ENCODE peak calls at places on chromosomes 4 and X, in four cellular contexts. One of them, this sample, is unnamed.

GRCh38 chrX:103584606-103585005 is 709 bp upstream of the TCEAL4 start:
- DNase-seq in lung: no peak
- DNase-seq in mucosa of descending colon: no peak
- DNase-seq in natural killer cell: no peak
- DNase-seq in this sample: no peak

GRCh38 chr4:13470379-13470778 is 13.8 kb downstream of the RAB28 start:
- DNase-seq in lung: no peak
- DNase-seq in mucosa of descending colon: no peak
- DNase-seq in natural killer cell: no peak
- DNase-seq in this sample: no peak

GRCh38 chr4:74624351-74625151 is 169.8 kb downstream of the BTC start:
- DNase-seq in lung: no peak
- DNase-seq in mucosa of descending colon: no peak
- DNase-seq in natural killer cell: no peak
- DNase-seq in this sample: no peak

GRCh38 chrX:38627683-38628082 is 66.3 kb downstream of the TSPAN7 start:
- DNase-seq in lung: no peak
- DNase-seq in mucosa of descending colon: peak
- DNase-seq in natural killer cell: no peak
- DNase-seq in this sample: no peak

GRCh38 chr4:41077628-41078027 is 136.7 kb downstream of the APBB2 start:
- DNase-seq in lung: no peak
- DNase-seq in mucosa of descending colon: no peak
- DNase-seq in natural killer cell: no peak
- DNase-seq in this sample: no peak

GRCh38 chr4:166144607-166145006 is 271.6 kb downstream of the TLL1 start:
- DNase-seq in lung: no peak
- DNase-seq in mucosa of descending colon: no peak
- DNase-seq in natural killer cell: no peak
- DNase-seq in this sample: no peak

GRCh38 chr4:97252615-97253154 is 890.6 kb downstream of the STPG2 start:
- DNase-seq in lung: no peak
- DNase-seq in mucosa of descending colon: no peak
- DNase-seq in natural killer cell: no peak
- DNase-seq in this sample: no peak

GRCh38 chr4:85708468-85708867 is 233.5 kb downstream of the ARHGAP24 start:
- DNase-seq in lung: no peak
- DNase-seq in mucosa of descending colon: no peak
- DNase-seq in natural killer cell: no peak
- DNase-seq in this sample: no peak

GRCh38 chr4:46392421-46392820 is 2.5 kb upstream of the GABRA2 start:
- DNase-seq in lung: no peak
- DNase-seq in mucosa of descending colon: no peak
- DNase-seq in natural killer cell: no peak
- DNase-seq in this sample: no peak

GRCh38 chr4:21469438-21470032 is 479.0 kb downstream of the KCNIP4 start:
- DNase-seq in lung: no peak
- DNase-seq in mucosa of descending colon: no peak
- DNase-seq in natural killer cell: no peak
- DNase-seq in this sample: no peak

GRCh38 chrX:108537005-108537404 is 97.4 kb downstream of the COL4A5 start:
- DNase-seq in lung: no peak
- DNase-seq in mucosa of descending colon: peak
- DNase-seq in natural killer cell: no peak
- DNase-seq in this sample: no peak

GRCh38 chrX:153726286-153727107 is 1.8 kb downstream of the ABCD1 start:
- DNase-seq in lung: peak
- DNase-seq in mucosa of descending colon: peak
- DNase-seq in natural killer cell: peak
- DNase-seq in this sample: peak

GRCh38 chrX:123728554-123728953 is 4.3 kb downstream of the THOC2 start:
- DNase-seq in lung: no peak
- DNase-seq in mucosa of descending colon: no peak
- DNase-seq in natural killer cell: no peak
- DNase-seq in this sample: no peak

GRCh38 chrX:43269201-43269600 is 386.9 kb upstream of the MAOA start:
- DNase-seq in lung: no peak
- DNase-seq in mucosa of descending colon: no peak
- DNase-seq in natural killer cell: no peak
- DNase-seq in this sample: no peak

GRCh38 chrX:1601768-1602085 is 10.3 kb downstream of the AKAP17A start:
- DNase-seq in lung: no peak
- DNase-seq in mucosa of descending colon: no peak
- DNase-seq in natural killer cell: no peak
- DNase-seq in this sample: no peak

GRCh38 chr4:52241916-52242315 is 190.8 kb downstream of the SPATA18 start:
- DNase-seq in lung: no peak
- DNase-seq in mucosa of descending colon: no peak
- DNase-seq in natural killer cell: no peak
- DNase-seq in this sample: no peak

GRCh38 chr4:2852481-2852881 is 8.8 kb downstream of the ADD1 start:
- DNase-seq in lung: no peak
- DNase-seq in mucosa of descending colon: no peak
- DNase-seq in natural killer cell: no peak
- DNase-seq in this sample: no peak

GRCh38 chr4:128858875-128859696 is 49.6 kb downstream of the JADE1 start:
- DNase-seq in lung: peak
- DNase-seq in mucosa of descending colon: no peak
- DNase-seq in natural killer cell: no peak
- DNase-seq in this sample: no peak

GRCh38 chr4:26484538-26484937 is 5.7 kb downstream of the CCKAR start:
- DNase-seq in lung: no peak
- DNase-seq in mucosa of descending colon: no peak
- DNase-seq in natural killer cell: no peak
- DNase-seq in this sample: no peak

GRCh38 chr4:48668254-48669017 is 111.6 kb downstream of the FRYL start:
- DNase-seq in lung: no peak
- DNase-seq in mucosa of descending colon: peak
- DNase-seq in natural killer cell: no peak
- DNase-seq in this sample: no peak

GRCh38 chrX:70439016-70439415 is 5.6 kb upstream of the DLG3 start:
- DNase-seq in lung: no peak
- DNase-seq in mucosa of descending colon: no peak
- DNase-seq in natural killer cell: no peak
- DNase-seq in this sample: no peak

GRCh38 chrX:121365572-121366161 is 318.3 kb downstream of the GLUD2 start:
- DNase-seq in lung: no peak
- DNase-seq in mucosa of descending colon: peak
- DNase-seq in natural killer cell: no peak
- DNase-seq in this sample: no peak

GRCh38 chrX:110173192-110174175 is 144.4 kb downstream of the AMMECR1 start:
- DNase-seq in lung: no peak
- DNase-seq in mucosa of descending colon: no peak
- DNase-seq in natural killer cell: no peak
- DNase-seq in this sample: no peak

GRCh38 chrX:136201601-136202000 is 49.6 kb downstream of the MAP7D3 start:
- DNase-seq in lung: no peak
- DNase-seq in mucosa of descending colon: no peak
- DNase-seq in natural killer cell: no peak
- DNase-seq in this sample: no peak

GRCh38 chrX:136202889-136203288 is 48.3 kb downstream of the MAP7D3 start:
- DNase-seq in lung: no peak
- DNase-seq in mucosa of descending colon: no peak
- DNase-seq in natural killer cell: no peak
- DNase-seq in this sample: no peak

GRCh38 chrX:136198678-136199243 is 51.4 kb downstream of the FHL1 start:
- DNase-seq in lung: no peak
- DNase-seq in mucosa of descending colon: no peak
- DNase-seq in natural killer cell: no peak
- DNase-seq in this sample: no peak

GRCh38 chrX:136199365-136199764 is 51.8 kb downstream of the MAP7D3 start:
- DNase-seq in lung: no peak
- DNase-seq in mucosa of descending colon: no peak
- DNase-seq in natural killer cell: no peak
- DNase-seq in this sample: no peak

GRCh38 chrX:136200466-136200865 is 50.7 kb downstream of the MAP7D3 start:
- DNase-seq in lung: no peak
- DNase-seq in mucosa of descending colon: peak
- DNase-seq in natural killer cell: no peak
- DNase-seq in this sample: no peak
- TF ChIP-seq CTCF in lung: peak
- TF ChIP-seq CTCF in mucosa of descending colon: no peak
- TF ChIP-seq CTCF in natural killer cell: no peak
- TF ChIP-seq CTCF in this sample: no peak

DNA sequence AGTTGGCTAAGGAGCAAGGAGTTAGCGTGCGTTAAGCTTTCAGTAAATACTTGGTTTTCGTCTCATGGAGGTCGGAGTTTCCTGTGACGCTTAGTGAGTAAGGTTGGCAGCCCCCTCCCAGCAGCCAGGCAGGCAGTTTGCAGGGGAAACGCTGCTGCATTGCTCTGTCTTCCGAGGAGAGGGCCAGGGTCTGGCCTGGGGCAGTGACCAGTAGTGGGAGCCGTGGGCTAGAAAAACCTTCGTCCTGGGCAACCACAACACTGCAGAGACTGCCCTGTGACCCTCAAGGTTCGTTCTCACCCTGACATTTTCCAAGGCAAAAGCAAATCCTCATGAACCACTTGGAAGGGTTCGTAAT is 432 bp downstream of the TMEM175 start:
- DNase-seq in lung: no peak
- DNase-seq in mucosa of descending colon: no peak
- DNase-seq in natural killer cell: no peak
- DNase-seq in this sample: no peak
- TF ChIP-seq CTCF in lung: no peak
- TF ChIP-seq CTCF in mucosa of descending colon: no peak
- TF ChIP-seq CTCF in natural killer cell: no peak
- TF ChIP-seq CTCF in this sample: no peak

GRCh38 chrX:11040405-11040804 is 70.7 kb upstream of the HCCS start:
- DNase-seq in lung: no peak
- DNase-seq in mucosa of descending colon: no peak
- DNase-seq in natural killer cell: no peak
- DNase-seq in this sample: no peak
- TF ChIP-seq CTCF in lung: no peak
- TF ChIP-seq CTCF in mucosa of descending colon: no peak
- TF ChIP-seq CTCF in natural killer cell: no peak
- TF ChIP-seq CTCF in this sample: no peak

GRCh38 chrX:23557070-23557469 is 110.2 kb upstream of the PRDX4 start:
- DNase-seq in lung: no peak
- DNase-seq in mucosa of descending colon: no peak
- DNase-seq in natural killer cell: no peak
- DNase-seq in this sample: no peak

GRCh38 chrX:23552289-23552688 is 115.0 kb upstream of the PRDX4 start:
- DNase-seq in lung: no peak
- DNase-seq in mucosa of descending colon: no peak
- DNase-seq in natural killer cell: no peak
- DNase-seq in this sample: no peak

GRCh38 chrX:23559975-23560374 is 107.3 kb upstream of the PRDX4 start:
- DNase-seq in lung: no peak
- DNase-seq in mucosa of descending colon: no peak
- DNase-seq in natural killer cell: no peak
- DNase-seq in this sample: no peak

DNA sequence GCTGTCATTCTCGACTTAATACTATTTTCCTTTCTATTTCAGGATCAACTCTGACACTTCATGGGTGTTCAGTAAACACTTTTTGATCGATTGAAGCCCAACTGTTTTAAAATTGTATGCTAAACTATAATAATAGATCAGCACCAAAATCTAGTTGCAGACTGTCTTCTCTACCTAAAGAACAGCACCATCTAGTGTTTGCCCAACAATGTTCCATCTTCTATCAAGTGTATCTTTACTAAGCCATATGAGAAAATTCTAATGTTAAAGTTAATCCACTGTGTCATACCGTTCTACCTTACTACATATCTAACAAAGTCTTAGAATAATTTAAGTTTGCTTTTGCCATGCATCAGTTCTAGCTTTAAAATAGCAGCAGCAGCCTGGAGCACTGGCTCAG is 113.0 kb upstream of the PRDX4 start:
- DNase-seq in lung: no peak
- DNase-seq in mucosa of descending colon: peak
- DNase-seq in natural killer cell: no peak
- DNase-seq in this sample: no peak
- TF ChIP-seq CTCF in lung: no peak
- TF ChIP-seq CTCF in mucosa of descending colon: no peak
- TF ChIP-seq CTCF in natural killer cell: no peak
- TF ChIP-seq CTCF in this sample: no peak

GRCh38 chr4:143025111-143025704 is 159.5 kb upstream of the USP38 start:
- DNase-seq in lung: no peak
- DNase-seq in mucosa of descending colon: peak
- DNase-seq in natural killer cell: no peak
- DNase-seq in this sample: no peak
- TF ChIP-seq CTCF in lung: no peak
- TF ChIP-seq CTCF in mucosa of descending colon: no peak
- TF ChIP-seq CTCF in natural killer cell: no peak
- TF ChIP-seq CTCF in this sample: no peak

GRCh38 chr4:89994176-89994873 is 99.7 kb downstream of the MMRN1 start:
- DNase-seq in lung: no peak
- DNase-seq in mucosa of descending colon: no peak
- DNase-seq in natural killer cell: no peak
- DNase-seq in this sample: no peak
- TF ChIP-seq CTCF in lung: no peak
- TF ChIP-seq CTCF in mucosa of descending colon: no peak
- TF ChIP-seq CTCF in natural killer cell: no peak
- TF ChIP-seq CTCF in this sample: no peak

GRCh38 chr4:15963001-15963451 is at the start of gene FGFBP2:
- DNase-seq in lung: no peak
- DNase-seq in mucosa of descending colon: peak
- DNase-seq in natural killer cell: peak
- DNase-seq in this sample: no peak

GRCh38 chr4:15965325-15965724 is 2.4 kb upstream of the FGFBP2 start:
- DNase-seq in lung: no peak
- DNase-seq in mucosa of descending colon: no peak
- DNase-seq in natural killer cell: no peak
- DNase-seq in this sample: no peak

GRCh38 chr4:15961778-15962510 is 1.0 kb downstream of the FGFBP2 start:
- DNase-seq in lung: no peak
- DNase-seq in mucosa of descending colon: no peak
- DNase-seq in natural killer cell: peak
- DNase-seq in this sample: no peak

GRCh38 chr4:15963568-15963967 is 593 bp upstream of the FGFBP2 start:
- DNase-seq in lung: no peak
- DNase-seq in mucosa of descending colon: no peak
- DNase-seq in natural killer cell: peak
- DNase-seq in this sample: no peak

GRCh38 chr4:15964159-15964558 is 1.2 kb upstream of the FGFBP2 start:
- DNase-seq in lung: no peak
- DNase-seq in mucosa of descending colon: no peak
- DNase-seq in natural killer cell: no peak
- DNase-seq in this sample: no peak
- TF ChIP-seq CTCF in lung: no peak
- TF ChIP-seq CTCF in mucosa of descending colon: no peak
- TF ChIP-seq CTCF in natural killer cell: no peak
- TF ChIP-seq CTCF in this sample: no peak

This sample was measured in activated B cell treated with CpG ODN at 0.5 μM for 24 hours.